ENCODE peak calls at places on chromosomes 4 and X, in ten cellular contexts. One of them, this sample, is unnamed.

GRCh38 chrX:38717871-38718270 is 83.4 kb upstream of the MID1IP1 start:
- DNase-seq in GM04504: no peak
- DNase-seq in RCC 7860: no peak
- DNase-seq in CD8-positive, alpha-beta memory T cell: no peak
- DNase-seq in neural crest cell: no peak
- DNase-seq in stimulated activated CD4-positive, alpha-beta T cell treated with anti-CD3 and anti-CD28 coated beads, Interleukin-1b, Interleukin-23, amount 100 ng/mL, for 24 hours: no peak
- DNase-seq in astrocyte of the hippocampus: no peak
- DNase-seq in left colon: no peak
- DNase-seq in heart right ventricle: no peak
- DNase-seq in glomerular endothelial cell: peak
- DNase-seq in this sample: no peak

GRCh38 chr4:85055558-85055957 is 89.1 kb upstream of the WDFY3 start:
- DNase-seq in GM04504: no peak
- DNase-seq in RCC 7860: no peak
- DNase-seq in CD8-positive, alpha-beta memory T cell: no peak
- DNase-seq in neural crest cell: no peak
- DNase-seq in stimulated activated CD4-positive, alpha-beta T cell treated with anti-CD3 and anti-CD28 coated beads, Interleukin-1b, Interleukin-23, amount 100 ng/mL, for 24 hours: no peak
- DNase-seq in astrocyte of the hippocampus: no peak
- DNase-seq in left colon: no peak
- DNase-seq in heart right ventricle: no peak
- DNase-seq in glomerular endothelial cell: no peak
- DNase-seq in this sample: no peak

GRCh38 chr4:62324215-62324614 is 1124.1 kb downstream of the ADGRL3 start:
- DNase-seq in GM04504: no peak
- DNase-seq in RCC 7860: no peak
- DNase-seq in CD8-positive, alpha-beta memory T cell: no peak
- DNase-seq in neural crest cell: no peak
- DNase-seq in stimulated activated CD4-positive, alpha-beta T cell treated with anti-CD3 and anti-CD28 coated beads, Interleukin-1b, Interleukin-23, amount 100 ng/mL, for 24 hours: no peak
- DNase-seq in astrocyte of the hippocampus: peak
- DNase-seq in left colon: peak
- DNase-seq in heart right ventricle: peak
- DNase-seq in glomerular endothelial cell: no peak
- DNase-seq in this sample: no peak

GRCh38 chr4:76364763-76365162 is 56.2 kb downstream of the CCDC158 start:
- DNase-seq in GM04504: no peak
- DNase-seq in RCC 7860: no peak
- DNase-seq in CD8-positive, alpha-beta memory T cell: no peak
- DNase-seq in neural crest cell: no peak
- DNase-seq in stimulated activated CD4-positive, alpha-beta T cell treated with anti-CD3 and anti-CD28 coated beads, Interleukin-1b, Interleukin-23, amount 100 ng/mL, for 24 hours: no peak
- DNase-seq in astrocyte of the hippocampus: no peak
- DNase-seq in left colon: no peak
- DNase-seq in heart right ventricle: no peak
- DNase-seq in glomerular endothelial cell: no peak
- DNase-seq in this sample: no peak

GRCh38 chr4:118718511-118719170 is 33.4 kb downstream of the METTL14 start:
- DNase-seq in GM04504: no peak
- DNase-seq in RCC 7860: no peak
- DNase-seq in CD8-positive, alpha-beta memory T cell: no peak
- DNase-seq in neural crest cell: no peak
- DNase-seq in stimulated activated CD4-positive, alpha-beta T cell treated with anti-CD3 and anti-CD28 coated beads, Interleukin-1b, Interleukin-23, amount 100 ng/mL, for 24 hours: no peak
- DNase-seq in astrocyte of the hippocampus: no peak
- DNase-seq in left colon: no peak
- DNase-seq in heart right ventricle: no peak
- DNase-seq in glomerular endothelial cell: no peak
- DNase-seq in this sample: no peak

GRCh38 chr4:76011700-76012387 is 4.5 kb upstream of the CXCL9 start:
- DNase-seq in GM04504: peak
- DNase-seq in RCC 7860: no peak
- DNase-seq in CD8-positive, alpha-beta memory T cell: no peak
- DNase-seq in neural crest cell: no peak
- DNase-seq in stimulated activated CD4-positive, alpha-beta T cell treated with anti-CD3 and anti-CD28 coated beads, Interleukin-1b, Interleukin-23, amount 100 ng/mL, for 24 hours: no peak
- DNase-seq in astrocyte of the hippocampus: peak
- DNase-seq in left colon: no peak
- DNase-seq in heart right ventricle: peak
- DNase-seq in glomerular endothelial cell: no peak
- DNase-seq in this sample: no peak

GRCh38 chr4:54877006-54877405 is 219.2 kb downstream of the KIT start:
- DNase-seq in GM04504: peak
- DNase-seq in RCC 7860: no peak
- DNase-seq in CD8-positive, alpha-beta memory T cell: no peak
- DNase-seq in neural crest cell: no peak
- DNase-seq in stimulated activated CD4-positive, alpha-beta T cell treated with anti-CD3 and anti-CD28 coated beads, Interleukin-1b, Interleukin-23, amount 100 ng/mL, for 24 hours: no peak
- DNase-seq in astrocyte of the hippocampus: peak
- DNase-seq in left colon: no peak
- DNase-seq in heart right ventricle: no peak
- DNase-seq in glomerular endothelial cell: no peak
- DNase-seq in this sample: no peak

GRCh38 chr4:1503583-1504471 is 97.6 kb upstream of the NKX1-1 start:
- DNase-seq in GM04504: no peak
- DNase-seq in RCC 7860: no peak
- DNase-seq in CD8-positive, alpha-beta memory T cell: no peak
- DNase-seq in neural crest cell: no peak
- DNase-seq in stimulated activated CD4-positive, alpha-beta T cell treated with anti-CD3 and anti-CD28 coated beads, Interleukin-1b, Interleukin-23, amount 100 ng/mL, for 24 hours: no peak
- DNase-seq in astrocyte of the hippocampus: no peak
- DNase-seq in left colon: no peak
- DNase-seq in heart right ventricle: no peak
- DNase-seq in glomerular endothelial cell: no peak
- DNase-seq in this sample: no peak

GRCh38 chr4:114734581-114734980 is 136.0 kb downstream of the UGT8 start:
- DNase-seq in GM04504: no peak
- DNase-seq in RCC 7860: no peak
- DNase-seq in CD8-positive, alpha-beta memory T cell: no peak
- DNase-seq in neural crest cell: no peak
- DNase-seq in stimulated activated CD4-positive, alpha-beta T cell treated with anti-CD3 and anti-CD28 coated beads, Interleukin-1b, Interleukin-23, amount 100 ng/mL, for 24 hours: no peak
- DNase-seq in astrocyte of the hippocampus: peak
- DNase-seq in left colon: no peak
- DNase-seq in heart right ventricle: no peak
- DNase-seq in glomerular endothelial cell: no peak
- DNase-seq in this sample: no peak

GRCh38 chrX:88604433-88605221 is 142.4 kb upstream of the CPXCR1 start:
- DNase-seq in GM04504: no peak
- DNase-seq in RCC 7860: no peak
- DNase-seq in CD8-positive, alpha-beta memory T cell: no peak
- DNase-seq in neural crest cell: no peak
- DNase-seq in stimulated activated CD4-positive, alpha-beta T cell treated with anti-CD3 and anti-CD28 coated beads, Interleukin-1b, Interleukin-23, amount 100 ng/mL, for 24 hours: no peak
- DNase-seq in astrocyte of the hippocampus: no peak
- DNase-seq in left colon: no peak
- DNase-seq in heart right ventricle: no peak
- DNase-seq in glomerular endothelial cell: no peak
- DNase-seq in this sample: no peak

GRCh38 chrX:145821291-145821897 is 3.8 kb downstream of the SLITRK2 start:
- DNase-seq in GM04504: no peak
- DNase-seq in RCC 7860: no peak
- DNase-seq in CD8-positive, alpha-beta memory T cell: no peak
- DNase-seq in neural crest cell: peak
- DNase-seq in stimulated activated CD4-positive, alpha-beta T cell treated with anti-CD3 and anti-CD28 coated beads, Interleukin-1b, Interleukin-23, amount 100 ng/mL, for 24 hours: no peak
- DNase-seq in astrocyte of the hippocampus: peak
- DNase-seq in left colon: no peak
- DNase-seq in heart right ventricle: no peak
- DNase-seq in glomerular endothelial cell: no peak
- DNase-seq in this sample: no peak

GRCh38 chr4:176680668-176681067 is 112.1 kb downstream of the VEGFC start:
- DNase-seq in GM04504: no peak
- DNase-seq in RCC 7860: no peak
- DNase-seq in CD8-positive, alpha-beta memory T cell: no peak
- DNase-seq in neural crest cell: no peak
- DNase-seq in stimulated activated CD4-positive, alpha-beta T cell treated with anti-CD3 and anti-CD28 coated beads, Interleukin-1b, Interleukin-23, amount 100 ng/mL, for 24 hours: no peak
- DNase-seq in astrocyte of the hippocampus: no peak
- DNase-seq in left colon: no peak
- DNase-seq in heart right ventricle: no peak
- DNase-seq in glomerular endothelial cell: no peak
- DNase-seq in this sample: no peak

This sample was measured in right atrium auricular region.